ENCODE peak calls at places on chromosomes 1 and 21, in four cellular contexts. B is colonic mucosa, A is H9, G is cardiac muscle cell. I is an unnamed sample.

GRCh38 chr1:90781429-90782020 is 64.4 kb upstream of the BARHL2 start:
- DNase-seq in B (no peak), A (no peak), G (no peak), I (no peak)

GRCh38 chr1:225290244-225290643 is 137.6 kb downstream of the LBR start:
- DNase-seq in B (no peak), A (no peak), G (no peak), I (no peak)

GRCh38 chr1:201656670-201657032 is 117.7 kb downstream of the NAV1 start:
- DNase-seq in B (peak), A (no peak), G (peak), I (peak)

GRCh38 chr1:26218906-26219494 is 15.0 kb upstream of the CEP85 start:
- DNase-seq in B (no peak), A (no peak), G (no peak), I (no peak)

GRCh38 chr1:177200290-177200689 is 29.5 kb downstream of the BRINP2 start:
- DNase-seq in B (no peak), A (no peak), G (no peak), I (no peak)

GRCh38 chr1:221164029-221164428 is 284.8 kb downstream of the HLX start:
- DNase-seq in B (no peak), A (no peak), G (peak), I (no peak)

GRCh38 chr1:97334454-97334853 is 586.4 kb downstream of the DPYD start:
- DNase-seq in B (no peak), A (no peak), G (peak), I (no peak)

GRCh38 chr1:55572878-55573734 is 357.9 kb upstream of the USP24 start:
- DNase-seq in B (no peak), A (no peak), G (peak), I (peak)

GRCh38 chr1:232551281-232551835 is 78.6 kb downstream of the SIPA1L2 start:
- DNase-seq in B (no peak), A (no peak), G (no peak), I (no peak)

GRCh38 chr21:36761685-36762084 is 62.8 kb downstream of the SIM2 start:
- DNase-seq in B (no peak), A (no peak), G (no peak), I (no peak)

GRCh38 chr1:94095744-94096469 is 25.0 kb downstream of the ABCA4 start:
- DNase-seq in B (no peak), A (no peak), G (peak), I (peak)

GRCh38 chr1:212233321-212233720 is 51.9 kb upstream of the PPP2R5A start:
- DNase-seq in B (no peak), A (no peak), G (no peak), I (no peak)

GRCh38 chr21:41612674-41613250 is 104.8 kb upstream of the TMPRSS2 start:
- DNase-seq in B (peak), A (peak), G (peak), I (peak)

GRCh38 chr1:104295516-104295915 is 545.8 kb downstream of the AMY1C start:
- DNase-seq in B (no peak), A (no peak), G (no peak), I (no peak)

GRCh38 chr21:34834852-34835501 is 166.2 kb downstream of the CLIC6 start:
- DNase-seq in B (no peak), A (no peak), G (no peak), I (no peak)

GRCh38 chr1:151130837-151131586 is 15.4 kb downstream of the SEMA6C start:
- DNase-seq in B (peak), A (peak), G (peak), I (peak)

GRCh38 chr1:229508823-229509337 is 739 bp upstream of the NUP133 start:
- DNase-seq in B (no peak), A (no peak), G (no peak), I (no peak)

GRCh38 chr1:157092831-157093230 is 6.8 kb downstream of the ETV3L start:
- DNase-seq in B (no peak), A (peak), G (peak), I (peak)

GRCh38 chr21:45935628-45936027 is 45.9 kb upstream of the COL6A1 start:
- DNase-seq in B (no peak), A (no peak), G (peak), I (no peak)

GRCh38 chr21:26795398-26795790 is 49.8 kb downstream of the ADAMTS1 start:
- DNase-seq in B (no peak), A (no peak), G (peak), I (no peak)

GRCh38 chr1:118143136-118143535 is 41.9 kb downstream of the SPAG17 start:
- DNase-seq in B (no peak), A (no peak), G (no peak), I (no peak)

GRCh38 chr1:224988042-224988441 is 58.6 kb downstream of the DNAH14 start:
- DNase-seq in B (no peak), A (no peak), G (no peak), I (no peak)

GRCh38 chr1:227242811-227243682 is 75.2 kb downstream of the CDC42BPA start:
- DNase-seq in B (no peak), A (no peak), G (no peak), I (no peak)

GRCh38 chr1:178127482-178127881 is 33.6 kb downstream of the RASAL2 start:
- DNase-seq in B (no peak), A (no peak), G (no peak), I (no peak)

GRCh38 chr21:40634141-40634540 is 212.8 kb downstream of the DSCAM start:
- DNase-seq in B (no peak), A (no peak), G (no peak), I (no peak)

GRCh38 chr1:38608202-38608864 is 251.2 kb downstream of the RRAGC start:
- DNase-seq in B (no peak), A (peak), G (peak), I (no peak)

GRCh38 chr1:89603651-89604413 is 29.1 kb upstream of the LRRC8C start:
- DNase-seq in B (no peak), A (no peak), G (peak), I (no peak)

GRCh38 chr1:205616563-205617293 is 15.1 kb downstream of the ELK4 start:
- DNase-seq in B (no peak), A (no peak), G (no peak), I (no peak)

GRCh38 chr1:48493970-48494769 is 22.2 kb upstream of the SPATA6 start:
- DNase-seq in B (peak), A (no peak), G (peak), I (no peak)

GRCh38 chr1:160284220-160284781 is 632 bp downstream of the PEX19 start:
- DNase-seq in B (peak), A (no peak), G (peak), I (no peak)

GRCh38 chr1:81695741-81696140 is 105.0 kb upstream of the ADGRL2 start:
- DNase-seq in B (no peak), A (no peak), G (peak), I (no peak)

GRCh38 chr1:39676951-39677350 is 5.0 kb upstream of the NT5C1A start:
- DNase-seq in B (no peak), A (no peak), G (no peak), I (peak)
- H3K27ac ChIP-seq in B (no peak), A (no peak), G (no peak), I (peak)

DNA sequence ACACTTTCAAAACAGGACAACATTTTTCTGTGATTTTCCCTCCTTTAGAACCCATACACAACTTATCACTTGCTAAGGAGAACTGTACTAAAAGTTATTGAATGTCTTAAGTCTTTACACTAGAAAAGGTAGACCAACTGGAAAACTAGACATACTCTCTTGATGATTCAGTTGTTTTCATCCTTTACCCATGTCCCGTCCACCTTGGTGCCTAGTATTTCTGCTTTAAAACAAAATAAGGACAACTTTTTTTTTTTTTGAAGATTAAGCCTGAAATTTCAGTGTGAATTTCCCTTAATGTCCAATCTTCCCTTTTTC is 4.5 kb downstream of the CDKN2C start:
- DNase-seq in B (no peak), A (no peak), G (no peak), I (no peak)
- H3K27ac ChIP-seq in B (no peak), A (no peak), G (no peak), I (no peak)

DNA sequence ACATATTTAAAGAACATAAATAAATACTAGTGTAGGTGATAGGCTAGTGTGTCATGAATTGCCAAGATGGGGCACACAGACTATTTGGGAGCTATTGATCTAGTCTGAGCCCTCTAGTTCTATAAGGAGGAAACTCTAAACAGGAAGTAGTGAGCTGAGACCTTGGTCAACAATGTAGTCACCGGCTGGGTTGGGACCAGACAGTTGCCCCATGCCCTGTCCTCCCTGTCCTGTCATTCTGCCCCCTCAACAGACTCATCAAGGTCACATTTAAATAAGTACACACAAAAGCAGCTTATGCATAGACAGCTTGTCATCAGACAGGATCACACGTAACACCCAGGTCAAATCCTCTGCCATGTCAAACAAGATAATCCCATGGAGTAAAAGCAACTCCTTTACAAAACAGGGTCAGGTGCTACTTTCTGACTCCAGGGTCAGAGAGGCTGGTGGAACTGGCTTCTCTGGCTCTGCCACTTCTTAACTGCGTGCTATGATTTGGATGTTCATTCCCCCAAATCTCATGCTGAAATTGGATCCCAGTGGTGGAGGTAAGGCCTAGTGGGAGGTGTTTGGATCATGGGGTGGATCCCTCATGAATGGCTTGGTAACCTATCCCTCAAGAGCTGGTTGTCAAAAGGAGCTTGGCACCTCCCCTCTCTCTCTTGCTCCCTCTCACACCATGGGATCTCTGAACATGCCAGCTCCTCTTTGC is 128.9 kb downstream of the HIVEP3 start:
- DNase-seq in B (no peak), A (no peak), G (no peak), I (no peak)
- H3K27ac ChIP-seq in B (no peak), A (no peak), G (no peak), I (no peak)

DNA sequence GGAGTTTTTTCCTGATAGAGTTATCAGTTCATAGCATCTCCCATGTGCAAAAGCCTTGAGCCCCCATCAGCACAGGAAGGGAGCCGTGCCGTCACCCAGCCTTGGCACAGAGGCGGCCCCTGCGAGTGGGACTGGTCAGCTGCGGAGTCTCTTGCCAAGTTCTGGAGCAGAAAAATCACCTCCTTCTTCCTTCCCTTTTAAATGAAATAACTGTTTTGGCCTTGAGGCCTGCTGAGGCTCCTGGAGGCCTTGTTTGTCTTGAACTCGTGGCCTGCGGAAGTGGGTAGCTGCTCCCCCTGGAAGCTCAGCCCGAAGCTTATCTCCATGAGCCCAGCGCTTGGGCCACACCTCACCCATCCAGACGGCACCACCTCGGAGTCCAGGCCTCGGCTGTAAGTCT is 145.7 kb upstream of the TMEM51 start:
- DNase-seq in B (no peak), A (no peak), G (no peak), I (peak)
- H3K27ac ChIP-seq in B (no peak), A (no peak), G (no peak), I (no peak)

GRCh38 chr1:154716614-154717372 is 108.8 kb upstream of the ADAR start:
- DNase-seq in B (no peak), A (no peak), G (no peak), I (no peak)

GRCh38 chr1:154720328-154721301 is 112.6 kb upstream of the ADAR start:
- DNase-seq in B (no peak), A (no peak), G (no peak), I (no peak)

GRCh38 chr1:154719586-154720327 is 111.8 kb upstream of the ADAR start:
- DNase-seq in B (no peak), A (no peak), G (no peak), I (no peak)

GRCh38 chr1:154717467-154718004 is 109.5 kb upstream of the ADAR start:
- DNase-seq in B (no peak), A (no peak), G (no peak), I (no peak)

GRCh38 chr1:154718566-154718965 is 110.6 kb upstream of the ADAR start:
- DNase-seq in B (no peak), A (no peak), G (no peak), I (no peak)
- H3K27ac ChIP-seq in B (no peak), A (no peak), G (no peak), I (no peak)

GRCh38 chr1:67642694-67643093 is 42.3 kb upstream of the GADD45A start:
- DNase-seq in B (no peak), A (no peak), G (peak), I (peak)
- H3K27ac ChIP-seq in B (no peak), A (no peak), G (no peak), I (no peak)

GRCh38 chr21:33199516-33200217 is 30.1 kb upstream of the IFNAR2 start:
- DNase-seq in B (peak), A (peak), G (peak), I (peak)
- H3K27ac ChIP-seq in B (no peak), A (no peak), G (no peak), I (peak)

GRCh38 chr1:207815913-207816312 is 64.1 kb downstream of the CD46 start:
- DNase-seq in B (no peak), A (no peak), G (no peak), I (no peak)

GRCh38 chr1:207814469-207814868 is 62.6 kb downstream of the CD46 start:
- DNase-seq in B (no peak), A (no peak), G (no peak), I (peak)

GRCh38 chr1:207813946-207814345 is 62.1 kb downstream of the CD46 start:
- DNase-seq in B (no peak), A (no peak), G (no peak), I (no peak)

GRCh38 chr1:207817166-207817565 is 65.3 kb downstream of the CD46 start:
- DNase-seq in B (no peak), A (no peak), G (no peak), I (peak)

DNA sequence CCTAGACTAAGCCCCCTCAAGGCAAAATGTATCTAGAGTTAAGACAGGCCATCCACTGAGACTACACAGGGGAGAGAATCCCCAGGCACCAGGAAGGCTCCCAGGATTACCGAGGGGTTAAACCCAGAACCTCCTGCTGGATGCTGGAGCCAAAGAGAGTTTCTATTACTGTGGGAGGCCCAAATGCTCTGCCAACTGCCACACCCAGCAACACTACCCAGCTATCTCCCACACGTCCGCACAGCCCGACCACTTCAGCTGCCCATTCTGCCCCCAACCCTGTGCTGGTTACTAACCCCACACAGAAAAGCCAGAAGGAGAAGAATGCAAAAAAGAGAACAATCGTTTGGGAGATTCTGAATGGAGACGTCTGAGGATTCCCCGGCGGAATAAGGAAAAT is 63.6 kb downstream of the CD46 start:
- DNase-seq in B (no peak), A (no peak), G (no peak), I (no peak)
- H3K27ac ChIP-seq in B (no peak), A (no peak), G (no peak), I (peak)

DNA sequence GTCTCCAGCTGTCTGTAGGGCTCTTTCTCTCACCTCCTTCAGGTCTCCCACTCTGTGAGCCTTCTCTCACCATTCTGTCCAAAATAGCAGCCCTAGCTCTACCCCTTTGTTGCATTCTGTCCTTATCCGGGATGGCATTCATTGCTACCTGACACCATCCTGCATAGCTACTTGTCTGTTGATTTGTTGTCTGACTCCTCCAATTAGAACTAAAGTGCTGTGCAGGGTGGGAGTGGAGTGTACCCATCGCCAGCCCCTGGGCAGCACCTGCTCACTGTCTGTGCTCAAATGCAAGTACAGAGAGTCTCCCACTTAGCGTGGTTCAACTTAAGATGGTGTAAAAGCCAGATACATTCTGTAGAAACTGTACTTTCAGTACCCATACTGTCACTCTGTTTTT is 8.9 kb downstream of the PGBD2 start:
- DNase-seq in B (no peak), A (no peak), G (no peak), I (no peak)
- H3K27ac ChIP-seq in B (no peak), A (no peak), G (peak), I (no peak)

GRCh38 chr21:39316729-39317128 is 3.3 kb upstream of the BRWD1 start:
- DNase-seq in B (no peak), A (no peak), G (no peak), I (no peak)

GRCh38 chr21:39317134-39318090 is 4.0 kb upstream of the BRWD1 start:
- DNase-seq in B (no peak), A (no peak), G (peak), I (no peak)

GRCh38 chr21:39319251-39319756 is 5.9 kb upstream of the BRWD1 start:
- DNase-seq in B (no peak), A (no peak), G (peak), I (peak)

GRCh38 chr21:39319814-39320332 is 6.4 kb upstream of the BRWD1 start:
- DNase-seq in B (no peak), A (no peak), G (peak), I (no peak)

DNA sequence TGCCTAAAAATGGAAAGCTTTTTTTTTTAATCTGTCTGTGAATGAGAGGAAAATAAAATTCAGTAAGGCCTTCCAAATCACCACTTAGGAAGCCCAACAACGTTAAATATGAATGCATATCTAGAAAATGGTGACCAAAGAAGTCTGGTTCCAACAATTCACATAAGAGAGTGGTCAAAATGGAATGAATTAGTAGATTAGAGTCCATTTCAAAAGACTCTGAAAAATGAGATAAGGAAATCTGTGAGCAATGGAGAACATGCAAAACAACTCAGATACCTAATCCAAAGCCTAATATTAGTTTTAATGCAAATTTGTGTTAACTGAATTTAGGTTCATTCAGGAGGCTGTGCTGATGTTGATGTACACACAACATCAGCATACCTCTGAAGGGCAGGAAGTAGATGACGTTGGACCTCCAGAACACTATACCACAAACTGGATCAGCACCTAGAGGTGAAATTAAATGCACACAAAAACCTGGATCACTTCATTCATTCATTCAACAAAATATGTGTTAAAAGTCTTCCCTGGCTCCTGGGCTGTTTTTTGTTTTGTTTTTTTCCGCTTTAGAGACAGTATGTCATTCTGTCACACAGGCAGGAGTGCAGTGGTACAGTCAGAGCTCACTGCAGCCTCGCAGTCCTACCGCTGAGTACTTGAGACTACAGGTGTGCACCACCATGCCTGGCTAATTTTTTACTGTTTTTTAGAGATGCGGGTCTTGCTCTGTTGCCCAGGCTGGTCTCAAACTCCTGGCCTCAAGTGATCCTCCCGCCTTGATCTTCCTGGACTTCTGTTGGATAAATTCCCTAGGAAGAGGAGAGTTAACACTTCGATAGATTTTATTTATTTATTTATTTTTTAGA is 4.9 kb upstream of the BRWD1 start:
- DNase-seq in B (no peak), A (no peak), G (peak), I (no peak)
- H3K27ac ChIP-seq in B (no peak), A (no peak), G (peak), I (no peak)